ENCODE peak calls at places on chromosomes 7 and 10, in four cellular contexts. One of them, this sample, is unnamed.

GRCh38 chr7:129688503-129689222 is 77.1 kb downstream of the NRF1 start:
- DNase-seq in A549: no peak
- DNase-seq in Panc1: no peak
- DNase-seq in coronary artery: no peak
- DNase-seq in this sample: no peak

GRCh38 chr7:152144557-152145245 is 119.2 kb downstream of the GALNT11 start:
- DNase-seq in coronary artery: no peak
- DNase-seq in Panc1: no peak
- DNase-seq in A549: no peak
- DNase-seq in this sample: no peak

GRCh38 chr7:131027287-131027773 is 293.3 kb upstream of the KLF14 start:
- DNase-seq in A549: no peak
- DNase-seq in coronary artery: no peak
- DNase-seq in Panc1: no peak
- DNase-seq in this sample: peak

GRCh38 chr7:16916111-16916639 is 34.4 kb upstream of the AGR3 start:
- DNase-seq in coronary artery: no peak
- DNase-seq in Panc1: no peak
- DNase-seq in A549: no peak
- DNase-seq in this sample: peak

GRCh38 chr10:123557366-123558108 is 108.6 kb upstream of the GPR26 start:
- DNase-seq in A549: no peak
- DNase-seq in coronary artery: peak
- DNase-seq in Panc1: no peak
- DNase-seq in this sample: no peak

GRCh38 chr7:104089622-104090021 is 100.2 kb upstream of the RELN start:
- DNase-seq in coronary artery: no peak
- DNase-seq in A549: no peak
- DNase-seq in Panc1: no peak
- DNase-seq in this sample: no peak

GRCh38 chr7:43328785-43329380 is 216.4 kb downstream of the HECW1 start:
- DNase-seq in coronary artery: no peak
- DNase-seq in Panc1: no peak
- DNase-seq in A549: no peak
- DNase-seq in this sample: no peak

GRCh38 chr10:91787810-91788209 is 10.4 kb upstream of the TNKS2 start:
- DNase-seq in A549: no peak
- DNase-seq in Panc1: no peak
- DNase-seq in coronary artery: no peak
- DNase-seq in this sample: no peak

GRCh38 chr10:17980796-17981195 is 29.1 kb downstream of the SLC39A12 start:
- DNase-seq in coronary artery: no peak
- DNase-seq in Panc1: no peak
- DNase-seq in A549: no peak
- DNase-seq in this sample: no peak

GRCh38 chr7:25221009-25221408 is 7.3 kb downstream of the NPVF start:
- DNase-seq in Panc1: no peak
- DNase-seq in A549: no peak
- DNase-seq in coronary artery: no peak
- DNase-seq in this sample: no peak

GRCh38 chr7:3461923-3462322 is 160.9 kb downstream of the SDK1 start:
- DNase-seq in coronary artery: no peak
- DNase-seq in A549: no peak
- DNase-seq in Panc1: no peak
- DNase-seq in this sample: no peak

GRCh38 chr7:43113622-43114450 is 1.4 kb downstream of the HECW1 start:
- DNase-seq in A549: no peak
- DNase-seq in Panc1: no peak
- DNase-seq in coronary artery: no peak
- DNase-seq in this sample: no peak

GRCh38 chr7:105470090-105470489 is 52.0 kb downstream of the PUS7 start:
- DNase-seq in coronary artery: no peak
- DNase-seq in A549: no peak
- DNase-seq in Panc1: no peak
- DNase-seq in this sample: no peak

GRCh38 chr10:113493943-113494342 is 58.9 kb upstream of the HABP2 start:
- DNase-seq in coronary artery: no peak
- DNase-seq in Panc1: no peak
- DNase-seq in A549: no peak
- DNase-seq in this sample: no peak

GRCh38 chr7:28726563-28726962 is 231.6 kb downstream of the TRIL start:
- DNase-seq in A549: no peak
- DNase-seq in coronary artery: no peak
- DNase-seq in Panc1: no peak
- DNase-seq in this sample: no peak

GRCh38 chr10:95767884-95768556 is 12.1 kb downstream of the ENTPD1 start:
- DNase-seq in coronary artery: no peak
- DNase-seq in A549: no peak
- DNase-seq in Panc1: no peak
- DNase-seq in this sample: peak

GRCh38 chr7:106863216-106863997 is 1.7 kb upstream of the PIK3CG start:
- DNase-seq in coronary artery: no peak
- DNase-seq in Panc1: no peak
- DNase-seq in A549: no peak
- DNase-seq in this sample: no peak

GRCh38 chr10:94178475-94179251 is 184.1 kb downstream of the NOC3L start:
- DNase-seq in coronary artery: no peak
- DNase-seq in Panc1: no peak
- DNase-seq in A549: no peak
- DNase-seq in this sample: no peak

GRCh38 chr7:113394856-113395255 is 276.5 kb upstream of the SMIM30 start:
- DNase-seq in coronary artery: no peak
- DNase-seq in A549: no peak
- DNase-seq in Panc1: no peak
- DNase-seq in this sample: no peak

GRCh38 chr10:105952153-105952552 is 1212.4 kb downstream of the SORCS1 start:
- DNase-seq in A549: no peak
- DNase-seq in coronary artery: no peak
- DNase-seq in Panc1: no peak
- DNase-seq in this sample: no peak

GRCh38 chr7:55260671-55261385 is 104.3 kb upstream of the LANCL2 start:
- DNase-seq in coronary artery: no peak
- DNase-seq in A549: no peak
- DNase-seq in Panc1: no peak
- DNase-seq in this sample: no peak

GRCh38 chr7:98135984-98136383 is 29.3 kb downstream of the LMTK2 start:
- DNase-seq in Panc1: no peak
- DNase-seq in coronary artery: no peak
- DNase-seq in A549: no peak
- DNase-seq in this sample: no peak

GRCh38 chr7:138697535-138698182 is 3.5 kb downstream of the SVOPL start:
- DNase-seq in coronary artery: no peak
- DNase-seq in A549: no peak
- DNase-seq in Panc1: no peak
- DNase-seq in this sample: no peak
- TF ChIP-seq CTCF in coronary artery: no peak
- TF ChIP-seq CTCF in A549: no peak
- TF ChIP-seq CTCF in Panc1: no peak
- TF ChIP-seq CTCF in this sample: no peak

DNA sequence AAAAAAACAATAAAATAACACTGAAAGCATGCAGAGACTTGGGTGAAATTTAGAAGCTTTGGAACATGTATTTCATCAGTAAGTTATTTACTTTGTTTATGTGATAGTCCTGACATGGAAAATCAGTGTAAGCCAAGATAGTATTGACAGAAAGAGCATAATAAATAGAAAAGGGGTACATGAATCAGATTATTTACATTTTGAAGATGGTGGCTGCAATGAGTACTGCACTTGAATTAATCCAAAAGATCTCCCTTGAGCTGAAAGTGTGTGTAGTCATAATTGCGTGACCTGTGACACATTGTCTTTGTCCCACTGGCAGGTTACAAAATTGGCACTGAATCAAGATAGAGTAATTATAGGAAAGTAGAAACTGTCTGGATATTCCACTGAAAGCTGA is 562.9 kb downstream of the GFRA1 start:
- DNase-seq in coronary artery: no peak
- DNase-seq in Panc1: no peak
- DNase-seq in A549: no peak
- DNase-seq in this sample: no peak
- TF ChIP-seq CTCF in coronary artery: no peak
- TF ChIP-seq CTCF in Panc1: no peak
- TF ChIP-seq CTCF in A549: no peak
- TF ChIP-seq CTCF in this sample: no peak

GRCh38 chr10:85612833-85613232 is 753.8 kb downstream of the GRID1 start:
- DNase-seq in coronary artery: peak
- DNase-seq in Panc1: no peak
- DNase-seq in A549: no peak
- DNase-seq in this sample: no peak
- TF ChIP-seq CTCF in coronary artery: no peak
- TF ChIP-seq CTCF in Panc1: peak
- TF ChIP-seq CTCF in A549: no peak
- TF ChIP-seq CTCF in this sample: no peak

DNA sequence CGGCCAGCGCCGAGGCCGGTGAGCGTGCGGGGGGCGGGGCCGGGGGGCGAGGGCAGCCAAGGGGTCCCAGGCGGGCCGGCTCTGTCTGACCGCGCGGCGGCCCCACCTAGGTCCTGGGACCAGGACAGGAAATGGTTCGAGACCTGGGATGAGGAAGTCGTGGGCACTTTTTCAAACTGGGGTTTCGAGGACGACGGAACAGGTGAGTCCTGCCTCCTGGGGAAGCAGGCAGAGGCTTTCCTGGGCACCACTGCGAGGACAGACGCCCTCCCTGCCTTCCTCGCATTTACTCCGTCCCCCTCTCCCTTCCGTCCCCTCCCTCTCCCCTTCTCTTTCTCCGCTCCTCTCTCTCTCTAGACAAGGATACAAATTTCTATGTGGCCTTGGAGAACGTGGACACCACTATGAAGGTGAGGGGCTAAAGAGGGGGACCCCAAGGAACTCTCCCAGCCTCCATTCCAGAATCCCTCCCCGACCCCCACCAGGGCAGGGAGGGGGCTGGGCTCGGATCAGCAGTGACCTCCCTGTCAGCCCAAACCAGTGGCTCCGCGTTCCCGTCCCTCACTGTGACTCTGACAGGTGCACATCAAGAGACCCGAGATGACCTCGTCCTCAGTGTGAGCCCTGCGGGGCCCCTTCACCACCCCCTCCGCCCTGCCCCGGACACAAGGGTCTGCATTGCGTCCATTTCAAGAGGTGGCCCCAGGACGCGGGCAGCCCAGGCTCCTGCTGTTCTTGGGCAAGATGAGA is 2.6 kb upstream of the MUC12 start:
- DNase-seq in coronary artery: no peak
- DNase-seq in Panc1: no peak
- DNase-seq in A549: no peak
- DNase-seq in this sample: no peak
- TF ChIP-seq CTCF in coronary artery: no peak
- TF ChIP-seq CTCF in Panc1: no peak
- TF ChIP-seq CTCF in A549: peak
- TF ChIP-seq CTCF in this sample: no peak

This sample was measured in HFF-Myc.